ENCODE peak calls at places on chromosomes 5 and 9, in ten cellular contexts. One of them, this sample, is unnamed. For H3K36me3, the result is how much of the 10 kb centered on the place peaks cover.

GRCh38 chr9:32992596-32993238 is 8.7 kb downstream of the APTX start:
- DNase-seq in bronchial epithelial cell: peak
- DNase-seq in esophagus squamous epithelium: no peak
- DNase-seq in transverse colon: no peak
- DNase-seq in neural progenitor cell: no peak
- DNase-seq in mucosa of descending colon: no peak
- DNase-seq in H7: no peak
- DNase-seq in left ventricle myocardium inferior: no peak
- DNase-seq in IMR-90: peak
- DNase-seq in spleen: no peak
- DNase-seq in this sample: no peak

GRCh38 chr9:83281306-83282255 is 218.6 kb upstream of the RASEF start:
- DNase-seq in bronchial epithelial cell: peak
- DNase-seq in esophagus squamous epithelium: no peak
- DNase-seq in transverse colon: no peak
- DNase-seq in neural progenitor cell: no peak
- DNase-seq in mucosa of descending colon: peak
- DNase-seq in H7: no peak
- DNase-seq in left ventricle myocardium inferior: no peak
- DNase-seq in IMR-90: no peak
- DNase-seq in spleen: no peak
- DNase-seq in this sample: peak

GRCh38 chr5:21649969-21650368 is 1203.2 kb downstream of the CDH12 start:
- DNase-seq in bronchial epithelial cell: no peak
- DNase-seq in esophagus squamous epithelium: no peak
- DNase-seq in transverse colon: no peak
- DNase-seq in neural progenitor cell: no peak
- DNase-seq in mucosa of descending colon: no peak
- DNase-seq in H7: no peak
- DNase-seq in left ventricle myocardium inferior: no peak
- DNase-seq in IMR-90: no peak
- DNase-seq in spleen: no peak
- DNase-seq in this sample: no peak

GRCh38 chr5:151475378-151475777 is 28.0 kb downstream of the SLC36A1 start:
- DNase-seq in bronchial epithelial cell: no peak
- DNase-seq in esophagus squamous epithelium: no peak
- DNase-seq in transverse colon: no peak
- DNase-seq in neural progenitor cell: no peak
- DNase-seq in mucosa of descending colon: no peak
- DNase-seq in H7: no peak
- DNase-seq in left ventricle myocardium inferior: no peak
- DNase-seq in IMR-90: no peak
- DNase-seq in spleen: no peak
- DNase-seq in this sample: no peak

GRCh38 chr5:123350744-123351143 is 72.5 kb downstream of the CEP120 start:
- DNase-seq in bronchial epithelial cell: peak
- DNase-seq in esophagus squamous epithelium: no peak
- DNase-seq in transverse colon: no peak
- DNase-seq in neural progenitor cell: no peak
- DNase-seq in mucosa of descending colon: no peak
- DNase-seq in H7: no peak
- DNase-seq in left ventricle myocardium inferior: no peak
- DNase-seq in IMR-90: peak
- DNase-seq in spleen: no peak
- DNase-seq in this sample: no peak

GRCh38 chr5:115450741-115451140 is 93.8 kb downstream of the FEM1C start:
- DNase-seq in bronchial epithelial cell: peak
- DNase-seq in esophagus squamous epithelium: no peak
- DNase-seq in transverse colon: no peak
- DNase-seq in neural progenitor cell: no peak
- DNase-seq in mucosa of descending colon: no peak
- DNase-seq in H7: no peak
- DNase-seq in left ventricle myocardium inferior: no peak
- DNase-seq in IMR-90: peak
- DNase-seq in spleen: no peak
- DNase-seq in this sample: no peak

GRCh38 chr9:81671880-81672280 is 17.5 kb downstream of the TLE1 start:
- DNase-seq in bronchial epithelial cell: no peak
- DNase-seq in esophagus squamous epithelium: no peak
- DNase-seq in transverse colon: peak
- DNase-seq in neural progenitor cell: no peak
- DNase-seq in mucosa of descending colon: peak
- DNase-seq in H7: no peak
- DNase-seq in left ventricle myocardium inferior: peak
- DNase-seq in IMR-90: peak
- DNase-seq in spleen: no peak
- DNase-seq in this sample: peak

GRCh38 chr9:111525056-111525977 is at the start of gene ZNF483:
- DNase-seq in bronchial epithelial cell: peak
- DNase-seq in esophagus squamous epithelium: no peak
- DNase-seq in transverse colon: peak
- DNase-seq in neural progenitor cell: peak
- DNase-seq in mucosa of descending colon: peak
- DNase-seq in H7: peak
- DNase-seq in left ventricle myocardium inferior: peak
- DNase-seq in IMR-90: peak
- DNase-seq in spleen: peak
- DNase-seq in this sample: peak

GRCh38 chr9:109478204-109478563 is 19.9 kb downstream of the PTPN3 start:
- DNase-seq in bronchial epithelial cell: no peak
- DNase-seq in esophagus squamous epithelium: no peak
- DNase-seq in transverse colon: no peak
- DNase-seq in neural progenitor cell: no peak
- DNase-seq in mucosa of descending colon: no peak
- DNase-seq in H7: no peak
- DNase-seq in left ventricle myocardium inferior: no peak
- DNase-seq in IMR-90: no peak
- DNase-seq in spleen: no peak
- DNase-seq in this sample: no peak

GRCh38 chr5:180790020-180790419 is 12.6 kb downstream of the MGAT1 start:
- DNase-seq in bronchial epithelial cell: no peak
- DNase-seq in esophagus squamous epithelium: no peak
- DNase-seq in transverse colon: no peak
- DNase-seq in neural progenitor cell: peak
- DNase-seq in mucosa of descending colon: no peak
- DNase-seq in H7: peak
- DNase-seq in left ventricle myocardium inferior: no peak
- DNase-seq in IMR-90: no peak
- DNase-seq in spleen: peak
- DNase-seq in this sample: no peak

GRCh38 chr5:42360641-42361320 is 62.5 kb upstream of the GHR start:
- DNase-seq in bronchial epithelial cell: no peak
- DNase-seq in esophagus squamous epithelium: no peak
- DNase-seq in transverse colon: no peak
- DNase-seq in neural progenitor cell: peak
- DNase-seq in mucosa of descending colon: no peak
- DNase-seq in H7: peak
- DNase-seq in left ventricle myocardium inferior: no peak
- DNase-seq in IMR-90: no peak
- DNase-seq in spleen: no peak
- DNase-seq in this sample: no peak

GRCh38 chr9:89428222-89428761 is 69.6 kb downstream of the SEMA4D start:
- DNase-seq in bronchial epithelial cell: no peak
- DNase-seq in esophagus squamous epithelium: no peak
- DNase-seq in transverse colon: no peak
- DNase-seq in neural progenitor cell: no peak
- DNase-seq in mucosa of descending colon: no peak
- DNase-seq in H7: no peak
- DNase-seq in left ventricle myocardium inferior: no peak
- DNase-seq in IMR-90: no peak
- DNase-seq in spleen: no peak
- DNase-seq in this sample: no peak

GRCh38 chr5:178547753-178548415 is 42.3 kb downstream of the COL23A1 start:
- DNase-seq in bronchial epithelial cell: no peak
- DNase-seq in esophagus squamous epithelium: no peak
- DNase-seq in transverse colon: no peak
- DNase-seq in neural progenitor cell: no peak
- DNase-seq in mucosa of descending colon: no peak
- DNase-seq in H7: peak
- DNase-seq in left ventricle myocardium inferior: no peak
- DNase-seq in IMR-90: no peak
- DNase-seq in spleen: peak
- DNase-seq in this sample: peak

GRCh38 chr5:146222002-146222401 is 18.6 kb downstream of the RBM27 start:
- DNase-seq in bronchial epithelial cell: no peak
- DNase-seq in esophagus squamous epithelium: no peak
- DNase-seq in transverse colon: no peak
- DNase-seq in neural progenitor cell: no peak
- DNase-seq in mucosa of descending colon: no peak
- DNase-seq in H7: no peak
- DNase-seq in left ventricle myocardium inferior: no peak
- DNase-seq in IMR-90: no peak
- DNase-seq in spleen: no peak
- DNase-seq in this sample: no peak

GRCh38 chr5:58457040-58457439 is 2.8 kb downstream of the PLK2 start:
- DNase-seq in bronchial epithelial cell: no peak
- DNase-seq in esophagus squamous epithelium: no peak
- DNase-seq in transverse colon: no peak
- DNase-seq in neural progenitor cell: no peak
- DNase-seq in mucosa of descending colon: no peak
- DNase-seq in H7: no peak
- DNase-seq in left ventricle myocardium inferior: no peak
- DNase-seq in IMR-90: no peak
- DNase-seq in spleen: no peak
- DNase-seq in this sample: no peak

GRCh38 chr5:58455966-58456365 is 3.9 kb downstream of the PLK2 start:
- DNase-seq in bronchial epithelial cell: no peak
- DNase-seq in esophagus squamous epithelium: no peak
- DNase-seq in transverse colon: no peak
- DNase-seq in neural progenitor cell: no peak
- DNase-seq in mucosa of descending colon: no peak
- DNase-seq in H7: no peak
- DNase-seq in left ventricle myocardium inferior: no peak
- DNase-seq in IMR-90: no peak
- DNase-seq in spleen: no peak
- DNase-seq in this sample: no peak

GRCh38 chr5:58455066-58455465 is 4.8 kb downstream of the PLK2 start:
- DNase-seq in bronchial epithelial cell: no peak
- DNase-seq in esophagus squamous epithelium: no peak
- DNase-seq in transverse colon: no peak
- DNase-seq in neural progenitor cell: no peak
- DNase-seq in mucosa of descending colon: no peak
- DNase-seq in H7: no peak
- DNase-seq in left ventricle myocardium inferior: no peak
- DNase-seq in IMR-90: peak
- DNase-seq in spleen: no peak
- DNase-seq in this sample: no peak

GRCh38 chr5:58455495-58455894 is 4.4 kb downstream of the PLK2 start:
- DNase-seq in bronchial epithelial cell: no peak
- DNase-seq in esophagus squamous epithelium: no peak
- DNase-seq in transverse colon: no peak
- DNase-seq in neural progenitor cell: no peak
- DNase-seq in mucosa of descending colon: no peak
- DNase-seq in H7: no peak
- DNase-seq in left ventricle myocardium inferior: no peak
- DNase-seq in IMR-90: no peak
- DNase-seq in spleen: no peak
- DNase-seq in this sample: no peak

DNA sequence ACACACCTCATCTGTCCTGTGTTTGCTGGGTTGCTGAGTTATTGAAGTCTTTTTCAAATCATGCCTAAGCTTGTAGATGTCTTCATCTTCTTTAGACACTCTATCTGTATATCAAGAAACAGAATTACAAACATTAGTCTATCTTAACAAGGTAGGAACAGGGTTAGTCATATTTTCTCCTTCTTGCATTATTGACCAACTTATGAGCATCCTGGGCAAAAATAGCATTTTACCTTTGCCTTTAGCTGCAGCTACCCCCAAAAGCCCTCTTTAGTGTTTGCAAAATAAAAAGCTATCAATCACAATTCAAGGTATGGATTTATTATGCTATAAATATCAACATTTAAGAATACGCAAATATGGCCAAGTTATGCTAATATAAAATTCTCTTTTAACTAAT is 3.4 kb downstream of the PLK2 start:
- DNase-seq in bronchial epithelial cell: no peak
- DNase-seq in esophagus squamous epithelium: no peak
- DNase-seq in transverse colon: no peak
- DNase-seq in neural progenitor cell: no peak
- DNase-seq in mucosa of descending colon: no peak
- DNase-seq in H7: no peak
- DNase-seq in left ventricle myocardium inferior: no peak
- DNase-seq in IMR-90: no peak
- DNase-seq in spleen: no peak
- DNase-seq in this sample: no peak
- H3K4me3 ChIP-seq in bronchial epithelial cell: no peak
- H3K4me3 ChIP-seq in esophagus squamous epithelium: peak
- H3K4me3 ChIP-seq in transverse colon: no peak
- H3K4me3 ChIP-seq in neural progenitor cell: no peak
- H3K4me3 ChIP-seq in mucosa of descending colon: no peak
- H3K4me3 ChIP-seq in H7: no peak
- H3K4me3 ChIP-seq in left ventricle myocardium inferior: peak
- H3K4me3 ChIP-seq in IMR-90: peak
- H3K4me3 ChIP-seq in spleen: peak
- H3K4me3 ChIP-seq in this sample: peak

GRCh38 chr5:35861718-35862117 is 5.0 kb downstream of the IL7R start:
- DNase-seq in bronchial epithelial cell: no peak
- DNase-seq in esophagus squamous epithelium: no peak
- DNase-seq in transverse colon: no peak
- DNase-seq in neural progenitor cell: no peak
- DNase-seq in mucosa of descending colon: no peak
- DNase-seq in H7: no peak
- DNase-seq in left ventricle myocardium inferior: no peak
- DNase-seq in IMR-90: peak
- DNase-seq in spleen: no peak
- DNase-seq in this sample: no peak
- H3K36me3 ChIP-seq in bronchial epithelial cell: under half
- H3K36me3 ChIP-seq in esophagus squamous epithelium: under half
- H3K36me3 ChIP-seq in transverse colon: under half
- H3K36me3 ChIP-seq in neural progenitor cell: under half
- H3K36me3 ChIP-seq in mucosa of descending colon: under half
- H3K36me3 ChIP-seq in H7: under half
- H3K36me3 ChIP-seq in left ventricle myocardium inferior: under half
- H3K36me3 ChIP-seq in IMR-90: under half
- H3K36me3 ChIP-seq in spleen: under half
- H3K36me3 ChIP-seq in this sample: under half

GRCh38 chr9:36400332-36401178 is 486 bp upstream of the RNF38 start:
- DNase-seq in bronchial epithelial cell: peak
- DNase-seq in esophagus squamous epithelium: peak
- DNase-seq in transverse colon: peak
- DNase-seq in neural progenitor cell: peak
- DNase-seq in mucosa of descending colon: peak
- DNase-seq in H7: peak
- DNase-seq in left ventricle myocardium inferior: peak
- DNase-seq in IMR-90: peak
- DNase-seq in spleen: peak
- DNase-seq in this sample: peak
- H3K4me3 ChIP-seq in bronchial epithelial cell: peak
- H3K4me3 ChIP-seq in esophagus squamous epithelium: peak
- H3K4me3 ChIP-seq in transverse colon: peak
- H3K4me3 ChIP-seq in neural progenitor cell: peak
- H3K4me3 ChIP-seq in mucosa of descending colon: peak
- H3K4me3 ChIP-seq in H7: peak
- H3K4me3 ChIP-seq in left ventricle myocardium inferior: peak
- H3K4me3 ChIP-seq in IMR-90: peak
- H3K4me3 ChIP-seq in spleen: peak
- H3K4me3 ChIP-seq in this sample: peak

DNA sequence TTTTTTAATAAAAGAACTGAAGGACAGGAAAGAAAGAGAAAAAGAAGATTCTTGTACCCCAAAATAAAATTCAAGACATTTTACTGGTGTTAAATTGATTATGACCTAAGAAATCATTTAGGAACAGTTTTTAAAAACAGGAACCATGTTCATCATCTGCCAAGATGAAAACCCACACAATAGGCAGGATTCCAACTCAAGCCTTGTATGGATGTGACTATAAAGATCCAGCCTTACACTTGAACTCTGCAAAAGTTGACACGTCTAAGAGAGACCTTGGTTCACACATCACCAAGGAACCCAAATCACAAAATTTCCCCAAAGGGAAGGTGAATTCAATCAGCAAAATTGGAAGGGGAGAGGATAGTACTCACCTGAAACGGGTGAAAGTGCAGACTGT is 82.6 kb downstream of the SMIM23 start:
- DNase-seq in bronchial epithelial cell: no peak
- DNase-seq in esophagus squamous epithelium: no peak
- DNase-seq in transverse colon: no peak
- DNase-seq in neural progenitor cell: no peak
- DNase-seq in mucosa of descending colon: no peak
- DNase-seq in H7: no peak
- DNase-seq in left ventricle myocardium inferior: no peak
- DNase-seq in IMR-90: no peak
- DNase-seq in spleen: no peak
- DNase-seq in this sample: no peak
- H3K36me3 ChIP-seq in bronchial epithelial cell: under half
- H3K36me3 ChIP-seq in esophagus squamous epithelium: half or more
- H3K36me3 ChIP-seq in transverse colon: under half
- H3K36me3 ChIP-seq in neural progenitor cell: under half
- H3K36me3 ChIP-seq in mucosa of descending colon: under half
- H3K36me3 ChIP-seq in H7: under half
- H3K36me3 ChIP-seq in left ventricle myocardium inferior: half or more
- H3K36me3 ChIP-seq in IMR-90: under half
- H3K36me3 ChIP-seq in spleen: half or more
- H3K36me3 ChIP-seq in this sample: under half